ENCODE peak calls at places on chromosome 4, in eight cellular contexts. Y, M, D, F, B, P, G and O are unnamed samples.

GRCh38 chr4:79585834-79586233 is 177.8 kb upstream of the GK2 start:
- DNase-seq in Y (no peak), M (no peak), D (no peak), F (no peak), B (no peak), P (no peak), G (no peak), O (no peak)

GRCh38 chr4:73608677-73609594 is 11.3 kb downstream of the RASSF6 start:
- DNase-seq in Y (no peak), M (peak; percentile 55), D (no peak), F (no peak), B (no peak), P (no peak), G (peak; percentile 42), O (no peak)

GRCh38 chr4:110877728-110878382 is 255.0 kb upstream of the PITX2 start:
- DNase-seq in Y (no peak), M (no peak), D (no peak), F (no peak), B (no peak), P (no peak), G (no peak), O (no peak)

GRCh38 chr4:182808673-182809416 is 108.3 kb downstream of the DCTD start:
- DNase-seq in Y (peak; percentile 55), M (no peak), D (no peak), F (peak; percentile 40), B (no peak), P (no peak), G (no peak), O (no peak)

GRCh38 chr4:74675673-74676279 is 118.5 kb downstream of the BTC start:
- DNase-seq in Y (no peak), M (peak; percentile 70), D (no peak), F (no peak), B (no peak), P (no peak), G (peak; percentile 83), O (peak; percentile 81)

GRCh38 chr4:57109847-57110634 is at the start of gene IGFBP7:
- DNase-seq in Y (no peak), M (peak; percentile 66), D (peak; percentile 90), F (no peak), B (peak; percentile 93), P (peak; percentile 51), G (peak; percentile 53), O (no peak)

GRCh38 chr4:169120624-169121023 is 110.6 kb upstream of the CBR4 start:
- DNase-seq in Y (no peak), M (no peak), D (no peak), F (no peak), B (no peak), P (no peak), G (no peak), O (no peak)

GRCh38 chr4:139144911-139145551 is 32.0 kb downstream of the ELF2 start:
- DNase-seq in Y (no peak), M (no peak), D (no peak), F (peak; percentile 11), B (no peak), P (no peak), G (peak; percentile 19), O (peak; percentile 34)

GRCh38 chr4:85932371-85933305 is 427.2 kb downstream of the MAPK10 start:
- DNase-seq in Y (no peak), M (peak; percentile 46), D (peak; percentile 71), F (no peak), B (peak; percentile 60), P (peak; percentile 15), G (no peak), O (no peak)

GRCh38 chr4:64014647-64015046 is 394.6 kb downstream of the TECRL start:
- DNase-seq in Y (no peak), M (no peak), D (no peak), F (no peak), B (no peak), P (no peak), G (no peak), O (no peak)

GRCh38 chr4:128950796-128951195 is 141.3 kb downstream of the JADE1 start:
- DNase-seq in Y (no peak), M (no peak), D (no peak), F (no peak), B (no peak), P (no peak), G (no peak), O (no peak)

GRCh38 chr4:183721207-183722081 is 62.4 kb downstream of the TRAPPC11 start:
- DNase-seq in Y (no peak), M (peak; percentile 68), D (peak; percentile 90), F (peak; percentile 53), B (peak; percentile 93), P (peak; percentile 66), G (peak; percentile 45), O (no peak)

GRCh38 chr4:74400395-74400794 is 35.5 kb downstream of the EREG start:
- DNase-seq in Y (no peak), M (no peak), D (no peak), F (no peak), B (no peak), P (no peak), G (no peak), O (no peak)

GRCh38 chr4:127162741-127163140 is 470.0 kb upstream of the INTU start:
- DNase-seq in Y (no peak), M (no peak), D (no peak), F (no peak), B (no peak), P (no peak), G (no peak), O (no peak)

DNA sequence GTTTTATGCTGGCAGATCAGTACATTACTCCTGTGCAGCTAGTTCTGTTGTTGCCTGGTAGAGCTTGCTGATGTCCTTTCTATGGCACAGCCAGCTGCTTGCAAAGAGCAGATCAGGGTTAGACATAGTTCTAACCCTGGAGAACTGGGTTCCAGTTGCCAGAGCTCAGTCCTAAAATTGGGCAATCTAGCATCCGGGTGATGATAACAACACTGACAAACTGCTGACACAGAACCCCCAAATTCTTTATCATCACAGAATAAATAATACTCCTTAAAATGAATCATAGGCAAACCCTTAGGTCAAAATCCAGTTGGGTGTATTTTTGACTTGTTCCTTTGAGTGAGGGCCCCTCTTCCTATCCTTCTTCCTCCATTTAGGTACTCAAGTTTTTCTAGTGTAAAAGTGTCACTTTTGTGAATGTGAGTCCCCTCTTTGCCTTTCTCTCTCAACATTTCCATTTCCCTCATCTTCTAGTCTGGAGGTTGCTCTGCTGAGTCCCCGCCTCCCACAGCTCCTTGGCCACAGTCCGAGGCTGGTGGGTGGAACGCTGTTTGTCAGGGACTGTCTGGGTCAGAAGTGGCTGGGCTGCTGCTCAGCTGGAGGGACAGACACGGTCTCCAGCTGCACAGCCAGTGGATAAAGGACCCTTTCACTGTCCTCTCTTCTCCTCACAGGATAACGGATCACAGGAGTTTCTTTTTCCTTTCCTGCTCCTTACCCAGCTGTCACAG is 93.6 kb upstream of the RASGEF1B start:
- DNase-seq in Y (no peak), M (no peak), D (peak; percentile 80), F (no peak), B (peak; percentile 58), P (peak; percentile 80), G (peak; percentile 44), O (no peak)
- H3K4me3 ChIP-seq in Y (no peak overlapping the region), M (no peak overlapping the region), D (no peak overlapping the region), F (no peak overlapping the region), B (no peak overlapping the region), P (peak overlapping the region; percentile 30), G (no peak overlapping the region), O (no peak overlapping the region)

GRCh38 chr4:114561590-114561989 is 37.0 kb upstream of the UGT8 start:
- DNase-seq in Y (no peak), M (no peak), D (no peak), F (no peak), B (no peak), P (no peak), G (no peak), O (no peak)

GRCh38 chr4:114563536-114564315 is 34.9 kb upstream of the UGT8 start:
- DNase-seq in Y (no peak), M (no peak), D (no peak), F (no peak), B (no peak), P (no peak), G (peak; percentile 59), O (peak; percentile 9)

GRCh38 chr4:114558446-114559020 is 40.1 kb upstream of the UGT8 start:
- DNase-seq in Y (no peak), M (no peak), D (no peak), F (no peak), B (no peak), P (no peak), G (no peak), O (peak; percentile 34)

DNA sequence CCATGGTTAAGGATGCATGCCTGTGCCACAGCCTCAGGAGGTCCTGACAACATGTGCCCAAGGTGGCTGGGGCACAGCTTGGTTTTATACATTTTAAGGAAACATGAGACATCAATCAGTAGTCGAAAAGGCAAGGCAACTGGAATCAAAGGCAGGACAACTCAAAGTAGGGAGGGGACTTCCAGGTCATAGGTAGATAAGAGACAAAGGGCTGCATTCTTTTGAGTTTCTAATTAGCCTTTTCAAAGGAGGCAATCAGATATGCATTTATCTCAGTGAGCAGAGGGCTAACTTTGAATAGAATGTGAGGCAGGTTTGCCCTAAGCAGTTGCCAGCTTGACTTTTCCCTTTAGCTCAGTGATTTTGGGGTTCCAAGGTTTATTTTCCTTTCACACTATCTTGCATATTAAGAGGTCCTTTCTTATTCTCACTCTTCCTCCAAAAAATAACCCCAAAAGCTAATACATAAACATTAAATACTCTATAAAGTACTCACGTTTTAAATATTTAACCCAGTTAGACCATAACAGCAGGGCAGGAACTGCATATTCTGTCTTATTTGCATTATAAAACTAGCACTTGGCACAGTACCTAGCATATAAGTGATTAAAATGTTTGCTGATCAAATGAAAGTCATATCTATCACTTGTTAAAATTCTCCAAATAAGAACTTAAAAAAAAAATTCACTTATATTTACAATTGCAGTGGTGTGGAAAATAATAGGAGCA is 36.3 kb upstream of the UGT8 start:
- DNase-seq in Y (no peak), M (no peak), D (no peak), F (no peak), B (no peak), P (no peak), G (no peak), O (no peak)
- H3K27ac ChIP-seq in Y (no peak overlapping the region), M (no peak overlapping the region), D (no peak overlapping the region), F (no peak overlapping the region), B (no peak overlapping the region), P (no peak overlapping the region), G (peak overlapping the region; percentile 88), O (no peak overlapping the region)

DNA sequence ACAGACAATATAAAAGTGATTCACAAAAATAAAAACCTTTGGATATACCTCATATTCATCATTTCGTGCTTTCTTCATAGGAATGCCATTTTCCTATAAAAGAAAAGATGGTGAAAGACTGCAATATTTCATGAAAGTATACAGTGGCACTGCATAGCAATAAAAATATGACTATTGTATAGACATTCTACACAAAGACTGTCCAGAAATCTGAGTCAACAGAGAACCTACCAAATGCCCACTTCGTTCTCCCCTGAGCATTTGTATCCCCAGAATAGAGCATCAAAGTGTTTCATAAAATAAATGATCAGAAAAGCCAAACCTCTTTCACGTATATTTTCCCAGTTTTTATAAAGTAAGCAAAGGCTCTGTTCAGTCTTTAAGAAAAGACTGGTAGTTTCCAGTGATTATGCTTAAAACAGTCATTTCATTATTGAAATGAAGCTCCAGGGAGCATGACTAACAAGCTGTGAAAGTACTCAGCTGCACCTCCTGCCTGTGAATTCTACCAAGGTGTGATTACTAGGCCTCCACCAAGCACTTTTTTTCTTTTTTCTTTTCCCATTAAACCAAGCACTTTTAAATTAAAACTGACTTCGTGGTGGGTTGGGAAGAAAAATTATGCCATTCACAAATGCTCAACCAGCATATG is 20.2 kb downstream of the PPA2 start:
- DNase-seq in Y (no peak), M (no peak), D (no peak), F (no peak), B (no peak), P (no peak), G (no peak), O (no peak)
- H3K4me1 ChIP-seq in Y (no peaks in the 10 kb centered on the region), M (peaks cover under 1% of the 10 kb centered on the region), D (no peaks in the 10 kb centered on the region), F (no peaks in the 10 kb centered on the region), B (no peaks in the 10 kb centered on the region), P (no peaks in the 10 kb centered on the region), G (no peaks in the 10 kb centered on the region), O (peaks cover 25% of the 10 kb centered on the region)

GRCh38 chr4:70700712-70701111 is 12.4 kb downstream of the UTP3 start:
- DNase-seq in Y (no peak), M (no peak), D (no peak), F (no peak), B (no peak), P (no peak), G (no peak), O (no peak)
- H3K4me3 ChIP-seq in Y (no peak overlapping the region), M (no peak overlapping the region), D (no peak overlapping the region), F (no peak overlapping the region), B (no peak overlapping the region), P (no peak overlapping the region), G (no peak overlapping the region), O (no peak overlapping the region)